ENCODE peak calls at places on chromosomes 5 and 9, in four cellular contexts. One of them, this sample, is unnamed.

GRCh38 chr5:149572170-149572569 is 9.1 kb upstream of the ARHGEF37 start:
- DNase-seq in LNCaP clone FGC: no peak
- DNase-seq in fibroblast of the aortic adventitia: no peak
- DNase-seq in Peyer's patch: no peak
- DNase-seq in this sample: no peak

GRCh38 chr9:86706391-86706790 is 240.9 kb downstream of the GAS1 start:
- DNase-seq in LNCaP clone FGC: no peak
- DNase-seq in Peyer's patch: no peak
- DNase-seq in fibroblast of the aortic adventitia: peak
- DNase-seq in this sample: no peak

GRCh38 chr5:11153672-11154377 is 392.8 kb upstream of the DAP start:
- DNase-seq in Peyer's patch: no peak
- DNase-seq in LNCaP clone FGC: no peak
- DNase-seq in fibroblast of the aortic adventitia: no peak
- DNase-seq in this sample: no peak

GRCh38 chr9:112503170-112503569 is 16.5 kb downstream of the KIAA1958 start:
- DNase-seq in LNCaP clone FGC: no peak
- DNase-seq in fibroblast of the aortic adventitia: no peak
- DNase-seq in Peyer's patch: no peak
- DNase-seq in this sample: no peak

GRCh38 chr9:6565312-6565711 is 80.2 kb downstream of the GLDC start:
- DNase-seq in fibroblast of the aortic adventitia: no peak
- DNase-seq in LNCaP clone FGC: no peak
- DNase-seq in Peyer's patch: no peak
- DNase-seq in this sample: no peak

GRCh38 chr5:136769900-136770684 is 404.7 kb upstream of the TRPC7 start:
- DNase-seq in Peyer's patch: no peak
- DNase-seq in LNCaP clone FGC: peak
- DNase-seq in fibroblast of the aortic adventitia: peak
- DNase-seq in this sample: peak

GRCh38 chr5:58681943-58682342 is 99.1 kb downstream of the RAB3C start:
- DNase-seq in fibroblast of the aortic adventitia: no peak
- DNase-seq in LNCaP clone FGC: no peak
- DNase-seq in Peyer's patch: no peak
- DNase-seq in this sample: no peak

GRCh38 chr5:170490381-170490780 is 13.4 kb upstream of the KCNIP1 start:
- DNase-seq in fibroblast of the aortic adventitia: no peak
- DNase-seq in Peyer's patch: no peak
- DNase-seq in LNCaP clone FGC: no peak
- DNase-seq in this sample: no peak

GRCh38 chr5:959581-960531 is 48.7 kb upstream of the NKD2 start:
- DNase-seq in Peyer's patch: peak
- DNase-seq in fibroblast of the aortic adventitia: no peak
- DNase-seq in LNCaP clone FGC: no peak
- DNase-seq in this sample: no peak

GRCh38 chr9:37928552-37929430 is 24.9 kb upstream of the SLC25A51 start:
- DNase-seq in LNCaP clone FGC: no peak
- DNase-seq in fibroblast of the aortic adventitia: no peak
- DNase-seq in Peyer's patch: no peak
- DNase-seq in this sample: no peak

GRCh38 chr9:138096192-138096845 is 218.7 kb downstream of the CACNA1B start:
- DNase-seq in Peyer's patch: no peak
- DNase-seq in LNCaP clone FGC: no peak
- DNase-seq in fibroblast of the aortic adventitia: no peak
- DNase-seq in this sample: no peak

GRCh38 chr9:89432986-89433530 is 64.9 kb downstream of the SEMA4D start:
- DNase-seq in Peyer's patch: no peak
- DNase-seq in fibroblast of the aortic adventitia: no peak
- DNase-seq in LNCaP clone FGC: no peak
- DNase-seq in this sample: no peak

GRCh38 chr5:179762079-179762780 is 29.6 kb downstream of the MAML1 start:
- DNase-seq in Peyer's patch: peak
- DNase-seq in LNCaP clone FGC: no peak
- DNase-seq in fibroblast of the aortic adventitia: peak
- DNase-seq in this sample: no peak

GRCh38 chr9:73153793-73154227 is 2.1 kb downstream of the ANXA1 start:
- DNase-seq in LNCaP clone FGC: no peak
- DNase-seq in fibroblast of the aortic adventitia: peak
- DNase-seq in Peyer's patch: no peak
- DNase-seq in this sample: no peak

GRCh38 chr5:96790851-96791513 is 16.8 kb downstream of the ERAP1 start:
- DNase-seq in LNCaP clone FGC: no peak
- DNase-seq in fibroblast of the aortic adventitia: peak
- DNase-seq in Peyer's patch: peak
- DNase-seq in this sample: no peak

GRCh38 chr9:73179594-73179993 is 27.9 kb downstream of the ANXA1 start:
- DNase-seq in LNCaP clone FGC: no peak
- DNase-seq in fibroblast of the aortic adventitia: no peak
- DNase-seq in Peyer's patch: no peak
- DNase-seq in this sample: peak

GRCh38 chr9:73183917-73184861 is 32.5 kb downstream of the ANXA1 start:
- DNase-seq in LNCaP clone FGC: no peak
- DNase-seq in Peyer's patch: no peak
- DNase-seq in fibroblast of the aortic adventitia: peak
- DNase-seq in this sample: no peak

DNA sequence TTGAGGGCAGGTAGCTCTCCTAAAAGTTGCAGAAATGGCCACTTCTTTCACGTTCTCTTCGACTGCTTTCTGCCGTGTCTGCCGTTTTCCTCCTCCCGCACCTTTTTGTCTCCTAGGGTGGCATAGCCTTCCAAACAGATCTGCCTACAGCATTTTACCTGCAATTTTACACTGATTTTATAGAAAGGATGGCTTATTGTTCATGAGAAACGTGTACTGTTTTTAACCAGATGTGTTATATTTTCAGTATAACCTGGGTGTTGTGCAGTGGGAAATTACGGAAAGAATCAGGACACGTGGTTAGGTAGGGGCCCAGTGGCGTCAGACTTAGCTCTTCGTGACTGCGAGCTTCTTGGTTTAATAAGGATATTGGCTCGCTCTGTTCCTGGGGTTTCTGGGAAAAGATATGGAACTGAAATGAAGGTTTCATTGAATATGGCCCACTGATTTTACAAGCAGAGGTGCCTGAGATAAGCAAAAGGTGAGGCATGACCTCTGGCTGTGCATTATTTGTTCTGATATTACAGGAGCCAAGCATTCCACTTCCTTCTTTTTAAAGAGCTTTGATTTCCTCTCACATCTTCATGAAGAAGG is 43.7 kb upstream of the PRSS3 start:
- DNase-seq in LNCaP clone FGC: peak
- DNase-seq in Peyer's patch: no peak
- DNase-seq in fibroblast of the aortic adventitia: no peak
- DNase-seq in this sample: no peak
- TF ChIP-seq CTCF in LNCaP clone FGC: no peak
- TF ChIP-seq CTCF in Peyer's patch: no peak
- TF ChIP-seq CTCF in fibroblast of the aortic adventitia: no peak
- TF ChIP-seq CTCF in this sample: no peak

DNA sequence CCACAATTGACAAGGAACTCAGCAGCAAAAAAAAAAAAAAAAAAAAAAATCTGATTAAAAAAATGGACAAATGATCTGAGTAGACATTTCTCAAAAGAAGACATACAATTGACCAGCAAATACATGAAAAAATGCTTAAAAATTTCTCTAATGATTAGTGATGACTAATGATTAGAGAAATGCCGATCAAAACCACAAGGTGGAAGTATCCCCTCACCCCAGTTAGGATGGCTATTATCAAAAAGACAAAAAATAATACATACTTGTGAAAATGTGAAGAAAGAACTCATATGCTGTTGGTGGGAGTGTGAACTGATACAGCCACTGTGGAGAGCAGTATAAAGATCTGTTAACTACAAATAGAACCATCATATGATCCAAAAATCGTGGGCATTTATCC is 245.3 kb downstream of the OSTF1 start:
- DNase-seq in LNCaP clone FGC: no peak
- DNase-seq in fibroblast of the aortic adventitia: no peak
- DNase-seq in Peyer's patch: no peak
- DNase-seq in this sample: no peak
- TF ChIP-seq CTCF in LNCaP clone FGC: peak
- TF ChIP-seq CTCF in fibroblast of the aortic adventitia: no peak
- TF ChIP-seq CTCF in Peyer's patch: peak
- TF ChIP-seq CTCF in this sample: no peak

DNA sequence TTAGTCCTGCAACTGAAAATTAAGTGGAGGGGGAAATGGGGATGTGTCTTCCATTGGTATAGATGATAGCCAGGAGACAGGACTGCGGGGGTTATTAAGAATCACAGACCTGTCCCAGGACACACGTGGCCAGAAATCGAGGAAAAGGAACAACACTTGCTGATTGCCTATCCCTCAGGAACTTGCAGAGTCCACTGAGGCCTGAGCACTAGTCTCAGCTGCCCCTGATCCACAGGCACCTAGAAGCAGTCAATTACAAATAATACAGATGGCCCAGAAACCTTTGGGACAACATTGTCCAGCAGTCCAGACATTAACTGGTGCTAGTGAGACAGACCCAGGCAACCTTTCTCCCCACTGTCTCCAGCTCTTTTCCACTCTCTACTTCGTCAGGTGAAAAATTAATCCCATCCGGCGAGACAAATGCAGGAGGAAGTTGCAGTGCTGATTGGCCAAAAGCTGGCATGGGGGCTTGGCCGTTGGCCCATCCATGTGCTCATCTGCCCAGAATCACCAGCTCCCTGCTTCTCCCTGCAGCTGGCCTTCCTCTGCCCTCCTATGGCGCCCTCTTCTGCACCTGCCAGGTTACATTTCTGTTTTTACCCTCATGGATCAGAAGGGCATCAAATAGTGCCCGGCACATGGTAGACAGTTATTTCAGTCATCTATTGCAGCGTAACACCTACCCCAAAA is 3.5 kb upstream of the B4GALT1 start:
- DNase-seq in fibroblast of the aortic adventitia: no peak
- DNase-seq in LNCaP clone FGC: peak
- DNase-seq in Peyer's patch: peak
- DNase-seq in this sample: no peak
- TF ChIP-seq CTCF in fibroblast of the aortic adventitia: no peak
- TF ChIP-seq CTCF in LNCaP clone FGC: peak
- TF ChIP-seq CTCF in Peyer's patch: peak
- TF ChIP-seq CTCF in this sample: peak

GRCh38 chr5:154829589-154830218 is 20.7 kb downstream of the FAXDC2 start:
- DNase-seq in fibroblast of the aortic adventitia: no peak
- DNase-seq in LNCaP clone FGC: peak
- DNase-seq in Peyer's patch: peak
- DNase-seq in this sample: no peak
- TF ChIP-seq CTCF in fibroblast of the aortic adventitia: no peak
- TF ChIP-seq CTCF in LNCaP clone FGC: no peak
- TF ChIP-seq CTCF in Peyer's patch: no peak
- TF ChIP-seq CTCF in this sample: no peak

This sample was measured in HFF-Myc.